ENCODE peak calls at places on chromosomes 13 and 19, in four cellular contexts. G is foreskin fibroblast, W is SK-N-SH, Y is HFFc6. U is an unnamed sample.

GRCh38 chr13:98476106-98476505 is 100.8 kb downstream of the STK24 start:
- DNase-seq in G (no peak), W (peak; percentile 57), Y (no peak), U (no peak)

GRCh38 chr19:17830567-17831418 is 9.5 kb upstream of the INSL3 start:
- DNase-seq in G (peak; percentile 51), W (peak; percentile 99), Y (peak; percentile 5), U (no peak)

GRCh38 chr19:35549174-35549788 is 3.9 kb downstream of the TMEM147 start:
- DNase-seq in G (peak; percentile 37), W (peak; percentile 83), Y (peak; percentile 46), U (peak; percentile 11)

GRCh38 chr19:2381151-2381822 is 21.2 kb downstream of the TMPRSS9 start:
- DNase-seq in G (peak; percentile 41), W (no peak), Y (no peak), U (no peak)

GRCh38 chr13:32126298-32126697 is 94.7 kb downstream of the FRY start:
- DNase-seq in G (no peak), W (no peak), Y (peak; percentile 14), U (no peak)

GRCh38 chr13:51737609-51738008 is 66.4 kb downstream of the DHRS12 start:
- DNase-seq in G (no peak), W (no peak), Y (no peak), U (no peak)

GRCh38 chr13:107864543-107865460 is 350.5 kb downstream of the LIG4 start:
- DNase-seq in G (no peak), W (peak; percentile 29), Y (no peak), U (no peak)

GRCh38 chr19:1455002-1455335 is 5.0 kb downstream of the APC2 start:
- DNase-seq in G (no peak), W (no peak), Y (no peak), U (no peak)

GRCh38 chr19:42344336-42344893 is 19.0 kb downstream of the MEGF8 start:
- DNase-seq in G (no peak), W (no peak), Y (no peak), U (no peak)

GRCh38 chr13:77980592-77980991 is 62.0 kb upstream of the EDNRB start:
- DNase-seq in G (no peak), W (no peak), Y (peak; percentile 32), U (peak; percentile 40)

GRCh38 chr19:56736571-56736970 is 65.0 kb upstream of the ZNF835 start:
- DNase-seq in G (no peak), W (no peak), Y (no peak), U (no peak)

GRCh38 chr13:76934671-76935070 is 13.6 kb upstream of the ACOD1 start:
- DNase-seq in G (no peak), W (peak; percentile 8), Y (no peak), U (no peak)

GRCh38 chr13:23889598-23890224 is 511 bp upstream of the MIPEP start:
- DNase-seq in G (no peak), W (peak; percentile 41), Y (no peak), U (no peak)

GRCh38 chr19:10508707-10509106 is 5.6 kb upstream of the KEAP1 start:
- DNase-seq in G (no peak), W (no peak), Y (peak; percentile 11), U (no peak)

GRCh38 chr19:8504171-8504570 is 1.7 kb upstream of the PRAM1 start:
- DNase-seq in G (no peak), W (no peak), Y (no peak), U (no peak)

GRCh38 chr13:28705734-28706133 is 13.0 kb downstream of the SLC46A3 start:
- DNase-seq in G (peak; percentile 23), W (no peak), Y (no peak), U (no peak)

GRCh38 chr19:2121416-2122051 is 24.8 kb downstream of the IZUMO4 start:
- DNase-seq in G (no peak), W (no peak), Y (no peak), U (no peak)

GRCh38 chr19:57566396-57567256 is 7.0 kb upstream of the ZNF550 start:
- DNase-seq in G (no peak), W (no peak), Y (no peak), U (no peak)

GRCh38 chr19:47729799-47730520 is 15.4 kb upstream of the NOP53 start:
- DNase-seq in G (no peak), W (peak; percentile 91), Y (no peak), U (no peak)

GRCh38 chr13:71864094-71864980 is 2.7 kb downstream of the DACH1 start:
- DNase-seq in G (no peak), W (peak; percentile 68), Y (no peak), U (no peak)

GRCh38 chr19:57382806-57383488 is 6.7 kb upstream of the ZNF548 start:
- DNase-seq in G (no peak), W (no peak), Y (no peak), U (no peak)

GRCh38 chr13:51801631-51802099 is 2.3 kb downstream of the DHRS12 start:
- DNase-seq in G (no peak), W (peak; percentile 56), Y (no peak), U (no peak)

GRCh38 chr19:56126983-56127780 is 6.1 kb upstream of the ZNF787 start:
- DNase-seq in G (no peak), W (no peak), Y (no peak), U (no peak)

GRCh38 chr19:55973982-55974381 is 12.6 kb upstream of the NLRP5 start:
- DNase-seq in G (no peak), W (no peak), Y (no peak), U (no peak)

GRCh38 chr13:58004761-58005160 is 373.2 kb downstream of the PCDH17 start:
- DNase-seq in G (no peak), W (no peak), Y (no peak), U (no peak)

GRCh38 chr19:893775-894090 is 449 bp downstream of the RNU6-9 start:
- DNase-seq in G (no peak), W (no peak), Y (no peak), U (no peak)

GRCh38 chr19:6250909-6251308 is 28.9 kb downstream of the MLLT1 start:
- DNase-seq in G (no peak), W (no peak), Y (no peak), U (no peak)

GRCh38 chr13:33032037-33032625 is 15.9 kb downstream of the KL start:
- DNase-seq in G (peak; percentile 7), W (no peak), Y (no peak), U (no peak)

GRCh38 chr13:108895220-108895704 is 265.9 kb downstream of the MYO16 start:
- DNase-seq in G (peak; percentile 28), W (peak; percentile 38), Y (peak; percentile 61), U (no peak)

GRCh38 chr13:99133230-99133629 is 67.4 kb upstream of the UBAC2 start:
- DNase-seq in G (no peak), W (no peak), Y (no peak), U (no peak)

GRCh38 chr19:47068876-47069406 is 20.5 kb upstream of the TMEM160 start:
- DNase-seq in G (no peak), W (no peak), Y (no peak), U (no peak)

GRCh38 chr13:48938308-48938943 is 37.3 kb upstream of the FNDC3A start:
- DNase-seq in G (no peak), W (no peak), Y (no peak), U (no peak)
- TF ChIP-seq CTCF in G (no peak), W (no peak), Y (no peak), U (no peak)

DNA sequence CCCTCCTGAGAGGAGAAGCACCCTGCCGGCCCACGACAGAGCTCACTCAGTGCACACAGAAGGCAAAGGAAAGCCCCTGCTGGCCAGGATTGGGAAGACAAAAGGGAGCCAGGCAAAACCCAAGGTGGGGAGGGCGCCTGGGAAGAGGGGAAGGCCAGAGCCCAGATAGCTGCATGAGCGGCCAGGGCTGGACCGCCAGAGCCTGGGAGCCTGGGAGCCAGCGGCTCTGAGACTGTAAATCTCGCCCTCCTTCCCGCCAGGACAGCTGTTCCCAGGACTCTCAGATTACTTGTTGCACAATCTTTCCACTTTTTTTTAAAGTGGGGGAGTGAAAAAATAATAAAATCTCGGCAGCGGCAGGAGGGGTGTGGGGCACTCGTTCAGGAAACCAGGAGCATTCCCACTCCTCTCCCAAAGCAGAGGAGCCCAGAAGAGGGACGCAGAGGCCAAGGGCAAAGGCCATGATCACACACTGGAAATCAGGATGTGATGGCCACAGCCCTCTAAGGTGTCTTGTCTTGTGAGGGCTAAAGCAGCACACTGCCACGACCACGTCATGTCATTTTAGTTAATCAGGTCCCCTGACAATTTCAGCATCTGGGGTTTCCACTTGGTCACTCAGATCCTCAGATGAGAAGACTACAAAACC is 19.6 kb upstream of the EPHX3 start:
- DNase-seq in G (peak; percentile 90), W (peak; percentile 77), Y (peak; percentile 94), U (peak; percentile 92)
- TF ChIP-seq CTCF in G (peak; percentile 68), W (peak; percentile 60), Y (peak; percentile 79), U (peak; percentile 52)

GRCh38 chr13:25490236-25490635 is 118.5 kb downstream of the ATP8A2 start:
- DNase-seq in G (no peak), W (no peak), Y (no peak), U (no peak)

GRCh38 chr13:25493930-25494707 is 122.3 kb downstream of the ATP8A2 start:
- DNase-seq in G (no peak), W (no peak), Y (no peak), U (no peak)

GRCh38 chr13:25489238-25489637 is 117.5 kb downstream of the ATP8A2 start:
- DNase-seq in G (no peak), W (no peak), Y (no peak), U (no peak)

GRCh38 chr13:25494708-25495411 is 123.1 kb downstream of the ATP8A2 start:
- DNase-seq in G (no peak), W (no peak), Y (no peak), U (no peak)
- TF ChIP-seq CTCF in G (no peak), W (no peak), Y (no peak), U (no peak)

GRCh38 chr19:13953021-13953531 is 767 bp downstream of the DCAF15 start:
- DNase-seq in G (peak; percentile 65), W (no peak), Y (peak; percentile 58), U (peak; percentile 31)
- TF ChIP-seq CTCF in G (peak; percentile 24), W (peak; percentile 14), Y (peak; percentile 9), U (peak; percentile 45)

DNA sequence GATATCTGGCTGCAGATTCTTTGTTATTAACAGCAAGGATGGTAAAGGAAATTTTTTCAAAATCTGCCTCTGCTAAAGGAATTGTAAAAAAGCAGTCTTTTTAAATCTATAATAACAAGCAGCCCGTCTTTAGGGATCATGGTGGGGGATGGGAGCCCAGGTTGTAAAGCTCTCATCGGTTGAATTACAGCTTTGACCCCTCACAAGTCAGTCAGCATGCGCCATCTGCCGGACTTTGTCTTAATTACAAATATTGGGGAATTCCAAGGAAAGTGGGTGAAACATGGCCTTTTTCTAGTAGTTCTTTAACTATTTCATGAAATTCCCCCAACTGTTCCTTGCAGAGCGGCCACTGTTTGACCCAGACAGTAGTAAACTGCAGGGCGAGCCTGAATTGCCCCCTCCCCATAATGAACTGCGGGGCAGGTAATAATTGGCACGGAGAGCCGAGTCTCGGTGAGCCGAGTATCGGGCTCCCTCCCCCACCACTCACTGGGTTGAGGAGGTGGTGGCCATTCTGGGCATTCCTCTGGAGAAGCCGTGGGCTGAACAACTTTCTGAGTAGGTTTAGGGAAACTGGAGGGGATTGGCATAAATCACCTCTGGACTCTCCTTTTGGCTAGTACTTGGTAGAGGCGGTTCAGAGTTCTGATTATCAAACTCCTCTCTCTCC is 11.6 kb downstream of the ZNF578 start:
- DNase-seq in G (no peak), W (no peak), Y (no peak), U (no peak)
- TF ChIP-seq CTCF in G (no peak), W (no peak), Y (no peak), U (no peak)

GRCh38 chr13:110407021-110407420 is 99.9 kb downstream of the COL4A2 start:
- DNase-seq in G (no peak), W (no peak), Y (no peak), U (no peak)
- TF ChIP-seq CTCF in G (no peak), W (no peak), Y (no peak), U (no peak)